ENCODE peak calls at places on chromosome 1, in ten cellular contexts. I is fibroblast of lung, Q is GM12865, Z is uterus, W is lower leg skin, L is heart left ventricle, O is neural crest cell, G is WERI-Rb-1, T is AG09319, S is tibial nerve. K is an unnamed sample.

GRCh38 chr1:95655321-95656020 is 421.5 kb downstream of the RWDD3 start:
- DNase-seq in I (no peak), Q (no peak), Z (no peak), W (no peak), L (no peak), O (no peak), G (no peak), T (no peak), S (no peak), K (no peak)

GRCh38 chr1:20717452-20718342 is at the start of gene KIF17:
- DNase-seq in I (peak), Q (peak), Z (peak), W (peak), L (peak), O (peak), G (peak), T (peak), S (peak), K (no peak)

GRCh38 chr1:7938070-7938469 is 2.6 kb downstream of the TNFRSF9 start:
- DNase-seq in I (no peak), Q (no peak), Z (no peak), W (no peak), L (no peak), O (no peak), G (no peak), T (no peak), S (no peak), K (peak)

GRCh38 chr1:62334434-62334833 is 15.2 kb upstream of the KANK4 start:
- DNase-seq in I (no peak), Q (no peak), Z (no peak), W (no peak), L (no peak), O (no peak), G (no peak), T (no peak), S (no peak), K (no peak)

GRCh38 chr1:55860816-55861519 is 645.8 kb upstream of the USP24 start:
- DNase-seq in I (peak), Q (peak), Z (no peak), W (no peak), L (no peak), O (no peak), G (no peak), T (no peak), S (no peak), K (peak)

GRCh38 chr1:66533804-66534745 is at the start of gene SGIP1:
- DNase-seq in I (peak), Q (peak), Z (peak), W (peak), L (peak), O (peak), G (peak), T (no peak), S (peak), K (no peak)

GRCh38 chr1:205370780-205371179 is 14.1 kb upstream of the KLHDC8A start:
- DNase-seq in I (no peak), Q (no peak), Z (no peak), W (no peak), L (no peak), O (no peak), G (no peak), T (no peak), S (no peak), K (no peak)

GRCh38 chr1:8284167-8284566 is 33.7 kb upstream of the SLC45A1 start:
- DNase-seq in I (peak), Q (no peak), Z (no peak), W (no peak), L (no peak), O (no peak), G (no peak), T (no peak), S (no peak), K (no peak)

GRCh38 chr1:165408518-165408917 is 36.4 kb downstream of the RXRG start:
- DNase-seq in I (peak), Q (peak), Z (no peak), W (peak), L (no peak), O (peak), G (peak), T (no peak), S (peak), K (peak)

GRCh38 chr1:223349241-223349640 is 14.7 kb downstream of the SUSD4 start:
- DNase-seq in I (no peak), Q (no peak), Z (no peak), W (peak), L (no peak), O (no peak), G (no peak), T (no peak), S (no peak), K (no peak)

GRCh38 chr1:184443624-184444023 is 56.8 kb downstream of the C1orf21 start:
- DNase-seq in I (no peak), Q (no peak), Z (no peak), W (no peak), L (no peak), O (no peak), G (no peak), T (no peak), S (no peak), K (no peak)

GRCh38 chr1:206012086-206012859 is 9.1 kb upstream of the RAB7B start:
- DNase-seq in I (no peak), Q (peak), Z (no peak), W (peak), L (peak), O (no peak), G (peak), T (no peak), S (peak), K (no peak)

GRCh38 chr1:53715478-53715877 is 23.5 kb downstream of the GLIS1 start:
- DNase-seq in I (peak), Q (peak), Z (no peak), W (no peak), L (no peak), O (peak), G (peak), T (no peak), S (no peak), K (peak)

GRCh38 chr1:186014370-186015030 is 280.3 kb downstream of the HMCN1 start:
- DNase-seq in I (peak), Q (no peak), Z (no peak), W (no peak), L (no peak), O (no peak), G (no peak), T (no peak), S (no peak), K (no peak)

GRCh38 chr1:182786223-182787001 is 3.2 kb upstream of the NPL start:
- DNase-seq in I (peak), Q (peak), Z (peak), W (peak), L (peak), O (peak), G (peak), T (peak), S (no peak), K (peak)

GRCh38 chr1:119340861-119341261 is 27.7 kb upstream of the HAO2 start:
- DNase-seq in I (no peak), Q (no peak), Z (no peak), W (peak), L (no peak), O (no peak), G (no peak), T (no peak), S (no peak), K (no peak)

GRCh38 chr1:38817958-38818705 is 41.4 kb downstream of the RRAGC start:
- DNase-seq in I (peak), Q (peak), Z (peak), W (no peak), L (peak), O (peak), G (peak), T (no peak), S (no peak), K (no peak)

GRCh38 chr1:22536506-22536905 is 26.8 kb upstream of the EPHA8 start:
- DNase-seq in I (peak), Q (no peak), Z (no peak), W (no peak), L (peak), O (no peak), G (no peak), T (no peak), S (no peak), K (no peak)

GRCh38 chr1:204574856-204575145 is 58.6 kb downstream of the MDM4 start:
- DNase-seq in I (peak), Q (no peak), Z (peak), W (no peak), L (no peak), O (no peak), G (peak), T (no peak), S (no peak), K (no peak)

GRCh38 chr1:158017800-158018595 is 24.6 kb downstream of the KIRREL1 start:
- DNase-seq in I (no peak), Q (no peak), Z (no peak), W (no peak), L (no peak), O (no peak), G (no peak), T (no peak), S (no peak), K (no peak)

GRCh38 chr1:247111636-247112478 is 7.7 kb upstream of the ZNF669 start:
- DNase-seq in I (peak), Q (no peak), Z (peak), W (peak), L (peak), O (peak), G (peak), T (peak), S (peak), K (no peak)

GRCh38 chr1:246317723-246318359 is 189.2 kb downstream of the SMYD3 start:
- DNase-seq in I (peak), Q (no peak), Z (no peak), W (no peak), L (no peak), O (no peak), G (no peak), T (no peak), S (no peak), K (no peak)

GRCh38 chr1:232709339-232709738 is 79.4 kb upstream of the SIPA1L2 start:
- DNase-seq in I (peak), Q (no peak), Z (peak), W (no peak), L (no peak), O (no peak), G (no peak), T (no peak), S (no peak), K (peak)

GRCh38 chr1:206439205-206439604 is 31.1 kb upstream of the IKBKE start:
- DNase-seq in I (no peak), Q (no peak), Z (no peak), W (no peak), L (no peak), O (no peak), G (no peak), T (no peak), S (no peak), K (no peak)

GRCh38 chr1:114154146-114154962 is 685 bp upstream of the SYT6 start:
- DNase-seq in I (peak), Q (no peak), Z (no peak), W (peak), L (no peak), O (peak), G (peak), T (no peak), S (no peak), K (no peak)

GRCh38 chr1:52127181-52128175 is 14.4 kb upstream of the ZFYVE9 start:
- DNase-seq in I (peak), Q (peak), Z (no peak), W (no peak), L (no peak), O (peak), G (peak), T (peak), S (peak), K (peak)

GRCh38 chr1:111015222-111015621 is 51.5 kb upstream of the LRIF1 start:
- DNase-seq in I (no peak), Q (no peak), Z (no peak), W (no peak), L (no peak), O (no peak), G (no peak), T (no peak), S (no peak), K (no peak)
- TF ChIP-seq CTCF in I (no peak), Q (no peak), Z (no peak), W (no peak), L (no peak), O (no peak), G (no peak), T (no peak), S (no peak), K (no peak)

GRCh38 chr1:228308628-228309547 is 97.7 kb downstream of the TRIM11 start:
- DNase-seq in I (no peak), Q (no peak), Z (no peak), W (peak), L (peak), O (no peak), G (no peak), T (no peak), S (no peak), K (no peak)
- TF ChIP-seq CTCF in I (no peak), Q (peak), Z (no peak), W (no peak), L (no peak), O (peak), G (no peak), T (no peak), S (no peak), K (no peak)

GRCh38 chr1:199283814-199284213 is 645.0 kb downstream of the PTPRC start:
- DNase-seq in I (no peak), Q (no peak), Z (no peak), W (no peak), L (no peak), O (no peak), G (no peak), T (no peak), S (no peak), K (no peak)

GRCh38 chr1:199279107-199279506 is 640.3 kb downstream of the PTPRC start:
- DNase-seq in I (no peak), Q (no peak), Z (no peak), W (no peak), L (no peak), O (no peak), G (no peak), T (no peak), S (no peak), K (peak)

GRCh38 chr1:199282910-199283309 is 644.1 kb downstream of the PTPRC start:
- DNase-seq in I (no peak), Q (no peak), Z (no peak), W (no peak), L (no peak), O (no peak), G (no peak), T (no peak), S (no peak), K (no peak)

GRCh38 chr1:199279872-199280649 is 641.2 kb downstream of the PTPRC start:
- DNase-seq in I (no peak), Q (peak), Z (no peak), W (no peak), L (no peak), O (no peak), G (no peak), T (no peak), S (no peak), K (no peak)
- TF ChIP-seq CTCF in I (no peak), Q (peak), Z (no peak), W (no peak), L (no peak), O (no peak), G (peak), T (no peak), S (no peak), K (no peak)

GRCh38 chr1:155277896-155278688 is 829 bp downstream of the HCN3 start:
- DNase-seq in I (peak), Q (peak), Z (peak), W (peak), L (no peak), O (peak), G (peak), T (no peak), S (peak), K (peak)
- TF ChIP-seq CTCF in I (no peak), Q (peak), Z (peak), W (no peak), L (peak), O (peak), G (peak), T (peak), S (no peak), K (peak)

GRCh38 chr1:50333595-50333974 is 89.7 kb downstream of the DMRTA2 start:
- DNase-seq in I (peak), Q (peak), Z (peak), W (no peak), L (peak), O (peak), G (peak), T (no peak), S (no peak), K (peak)
- TF ChIP-seq CTCF in I (peak), Q (peak), Z (no peak), W (no peak), L (peak), O (peak), G (peak), T (peak), S (peak), K (peak)

DNA sequence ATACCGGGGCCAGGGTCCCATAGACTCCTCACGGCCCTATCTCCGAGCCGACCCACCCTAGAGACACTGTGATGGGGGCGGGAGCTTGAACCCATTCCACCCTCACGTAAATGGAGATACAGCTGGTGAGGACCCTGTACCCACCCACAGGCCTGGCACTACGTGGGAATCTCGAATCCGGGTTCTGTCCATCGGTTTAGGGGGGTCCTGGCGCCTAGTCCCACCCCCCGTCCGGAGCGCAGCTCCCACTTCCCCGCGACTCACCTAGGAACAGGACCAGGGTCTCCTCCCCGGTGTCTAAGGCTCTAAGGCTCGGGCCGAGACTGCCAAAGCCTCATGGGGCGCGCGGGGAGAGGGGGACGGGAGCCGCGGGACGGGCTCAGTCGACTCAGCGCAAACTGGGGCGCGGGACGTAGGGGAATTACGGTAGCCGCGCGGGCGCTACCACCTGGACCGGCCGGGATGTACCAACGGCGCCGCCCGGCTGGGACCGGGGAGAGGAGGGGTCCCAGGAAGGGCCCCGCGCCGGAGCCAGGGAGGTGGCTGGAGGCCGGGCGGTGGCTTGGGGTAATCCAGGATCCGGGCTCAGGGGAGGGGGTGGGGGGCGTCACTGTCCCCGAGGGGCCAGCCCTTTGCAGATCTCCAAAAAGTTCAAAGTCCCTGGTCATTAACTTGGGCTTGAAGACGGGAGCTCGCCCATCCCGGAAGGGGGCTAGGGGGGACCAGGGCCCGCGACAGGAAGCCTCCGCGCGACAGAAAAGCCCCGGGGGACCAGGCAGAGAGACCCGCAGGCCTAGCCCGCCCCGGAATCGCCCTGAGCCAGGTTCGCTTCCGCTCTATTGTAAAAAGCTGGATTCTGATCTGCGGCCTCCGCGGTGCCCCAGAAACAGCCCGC is 1.0 kb downstream of the PLEKHG5 start:
- DNase-seq in I (peak), Q (peak), Z (peak), W (peak), L (peak), O (peak), G (peak), T (peak), S (no peak), K (peak)
- TF ChIP-seq CTCF in I (no peak), Q (no peak), Z (no peak), W (no peak), L (no peak), O (peak), G (no peak), T (no peak), S (no peak), K (no peak)

GRCh38 chr1:234611153-234611798 is 1.3 kb upstream of the IRF2BP2 start:
- DNase-seq in I (peak), Q (peak), Z (no peak), W (no peak), L (no peak), O (peak), G (peak), T (no peak), S (peak), K (peak)

GRCh38 chr1:234608720-234609527 is 1.1 kb downstream of the IRF2BP2 start:
- DNase-seq in I (peak), Q (peak), Z (peak), W (peak), L (peak), O (no peak), G (no peak), T (no peak), S (no peak), K (peak)

GRCh38 chr1:234610582-234611152 is 689 bp upstream of the IRF2BP2 start:
- DNase-seq in I (peak), Q (peak), Z (peak), W (peak), L (peak), O (peak), G (peak), T (peak), S (peak), K (peak)

GRCh38 chr1:234609528-234610042 is 393 bp downstream of the IRF2BP2 start:
- DNase-seq in I (no peak), Q (peak), Z (no peak), W (no peak), L (no peak), O (no peak), G (peak), T (no peak), S (no peak), K (peak)

DNA sequence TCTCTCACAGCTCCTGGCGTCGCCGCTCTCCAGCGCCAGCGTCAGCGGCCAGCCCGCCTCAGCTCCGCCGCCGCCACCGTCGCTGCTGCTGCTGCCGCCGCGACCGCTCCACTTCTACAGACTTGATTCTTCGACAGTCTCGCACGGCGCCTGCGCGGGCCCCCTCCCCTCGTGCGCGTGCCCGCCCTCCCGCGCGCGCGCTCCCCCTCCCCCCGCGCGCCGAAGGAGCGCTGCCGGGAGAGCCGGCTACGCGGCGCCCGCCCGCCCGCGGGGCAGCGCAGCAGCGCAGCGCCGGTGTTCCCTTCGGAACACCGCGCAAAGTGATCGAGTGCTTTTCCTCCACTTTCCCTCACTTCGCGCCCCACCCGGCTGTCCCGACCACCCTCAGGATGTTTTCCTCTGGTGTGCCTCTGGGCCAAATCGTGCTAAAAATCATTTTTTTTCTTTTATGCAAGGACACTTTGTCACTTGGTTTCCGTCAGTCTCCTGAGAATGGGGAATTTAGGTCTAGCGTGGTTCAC is at the start of gene IRF2BP2:
- DNase-seq in I (peak), Q (peak), Z (peak), W (peak), L (peak), O (peak), G (peak), T (no peak), S (peak), K (peak)
- TF ChIP-seq CTCF in I (no peak), Q (no peak), Z (peak), W (no peak), L (no peak), O (no peak), G (peak), T (no peak), S (no peak), K (no peak)